ENCODE peak calls at places on chromosomes 3 and 15, in five cellular contexts. P, Y, T, X and L are unnamed samples. For H3K4me1, the result is how much of the 10 kb centered on the place peaks cover.

GRCh38 chr3:142602630-142603339 is 6.6 kb downstream of the PLS1 start:
- DNase-seq in X (no peak), T (no peak), Y (no peak), P (no peak), L (no peak)

GRCh38 chr3:193805448-193805847 is 212.4 kb downstream of the OPA1 start:
- DNase-seq in T (no peak), Y (peak), X (peak), P (peak), L (peak)

GRCh38 chr3:142019794-142020320 is 129.5 kb downstream of the TFDP2 start:
- DNase-seq in T (peak), X (no peak), P (peak), Y (no peak), L (no peak)

GRCh38 chr3:185758912-185759311 is 65.9 kb downstream of the IGF2BP2 start:
- DNase-seq in P (no peak), T (no peak), X (no peak), Y (no peak), L (no peak)

GRCh38 chr15:65101418-65101890 is 13.5 kb downstream of the UBAP1L start:
- DNase-seq in X (peak), T (peak), P (peak), Y (peak), L (peak)

GRCh38 chr15:59553879-59554735 is 57.5 kb upstream of the GCNT3 start:
- DNase-seq in Y (no peak), T (no peak), X (no peak), P (no peak), L (no peak)

GRCh38 chr15:56215769-56216168 is 27.9 kb downstream of the RFX7 start:
- DNase-seq in X (no peak), P (peak), T (no peak), Y (no peak), L (no peak)

GRCh38 chr3:99637041-99637380 is 1.4 kb upstream of the COL8A1 start:
- DNase-seq in T (no peak), Y (no peak), P (no peak), X (no peak), L (peak)

GRCh38 chr3:174442317-174442682 is 416.8 kb upstream of the NAALADL2 start:
- DNase-seq in P (no peak), X (no peak), Y (no peak), T (no peak), L (no peak)

GRCh38 chr3:38630070-38630469 is 19.4 kb downstream of the SCN5A start:
- DNase-seq in X (no peak), P (no peak), Y (no peak), T (no peak), L (no peak)

GRCh38 chr3:38628835-38629234 is 20.7 kb downstream of the SCN5A start:
- DNase-seq in T (no peak), X (no peak), Y (no peak), P (no peak), L (no peak)

GRCh38 chr3:38627956-38628355 is 21.5 kb downstream of the SCN5A start:
- DNase-seq in T (peak), P (no peak), X (peak), Y (no peak), L (no peak)

GRCh38 chr3:38632989-38633388 is 16.5 kb downstream of the SCN5A start:
- DNase-seq in T (no peak), Y (no peak), X (no peak), P (no peak), L (no peak)

DNA sequence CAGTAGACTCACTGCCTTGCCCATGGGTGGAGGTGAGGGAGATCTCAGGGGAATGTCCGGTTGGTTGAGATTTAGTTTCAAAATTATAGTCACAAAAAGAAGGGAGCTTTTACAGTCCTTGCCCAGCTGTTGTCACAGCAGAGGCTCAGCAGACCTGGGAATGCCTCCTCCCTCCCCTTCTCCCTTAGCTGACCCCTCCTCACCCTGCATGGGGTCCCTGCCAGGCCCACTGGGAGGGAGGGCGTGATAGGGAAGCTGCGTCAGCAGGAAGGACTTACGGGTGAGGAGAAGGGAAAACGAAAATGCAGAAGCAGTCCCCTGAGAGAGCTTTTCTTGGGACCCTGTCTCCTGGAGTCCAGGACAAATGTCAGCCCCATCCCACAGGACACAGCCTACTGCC is 18.9 kb downstream of the SCN5A start:
- DNase-seq in Y (no peak), X (no peak), P (no peak), T (no peak), L (no peak)
- H3K4me1 ChIP-seq in Y (under half), X (under half), P (under half), T (under half), L (under half)

DNA sequence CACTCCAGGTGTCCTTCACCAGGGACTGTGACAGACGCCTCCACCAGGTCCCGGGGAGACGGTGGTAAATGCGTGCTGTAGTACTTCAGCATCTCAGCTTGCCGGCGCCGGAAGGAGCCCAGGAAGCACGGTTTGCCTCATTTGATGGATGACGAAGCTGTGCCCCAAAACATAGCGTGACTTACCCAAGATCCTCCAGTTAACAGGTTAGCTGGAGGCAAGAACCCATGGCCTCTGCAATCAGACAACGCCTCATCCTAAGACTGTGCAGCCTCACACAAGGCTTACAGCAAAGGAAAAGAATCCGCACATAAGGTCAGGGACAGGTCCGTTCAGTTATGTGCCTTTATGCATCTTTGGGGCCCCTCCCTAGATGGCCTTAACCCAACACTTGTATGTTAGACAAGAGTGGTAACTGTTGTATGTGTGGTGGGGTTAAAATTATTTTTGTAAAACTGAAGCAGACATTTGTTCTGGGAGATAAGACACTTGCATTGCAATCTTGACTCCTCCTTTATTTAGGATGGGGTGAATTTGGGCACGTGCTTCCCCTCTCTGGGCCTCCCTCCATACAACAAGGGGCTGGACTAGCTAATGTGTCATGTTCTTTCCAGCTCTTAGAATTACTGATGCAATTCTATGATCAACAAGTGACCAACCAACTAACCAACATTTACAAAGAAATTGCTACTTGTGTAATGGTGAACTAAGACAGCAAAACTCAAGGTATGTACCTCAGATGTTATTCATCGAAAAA is 39.4 kb downstream of the VGLL4 start:
- DNase-seq in Y (no peak), P (peak), X (no peak), T (no peak), L (no peak)
- H3K4me1 ChIP-seq in Y (half or more), P (under half), X (half or more), T (under half), L (half or more)

GRCh38 chr15:74337607-74338211 is 29.7 kb downstream of the CYP11A1 start:
- DNase-seq in X (no peak), P (no peak), Y (no peak), T (no peak), L (no peak)
- H3K4me1 ChIP-seq in X (under half), P (under half), Y (under half), T (under half), L (under half)

GRCh38 chr15:74172751-74173544 is 562 bp upstream of the ISLR start:
- DNase-seq in X (peak), P (peak), Y (no peak), T (no peak), L (peak)
- H3K4me1 ChIP-seq in X (under half), P (under half), Y (under half), T (under half), L (under half)

DNA sequence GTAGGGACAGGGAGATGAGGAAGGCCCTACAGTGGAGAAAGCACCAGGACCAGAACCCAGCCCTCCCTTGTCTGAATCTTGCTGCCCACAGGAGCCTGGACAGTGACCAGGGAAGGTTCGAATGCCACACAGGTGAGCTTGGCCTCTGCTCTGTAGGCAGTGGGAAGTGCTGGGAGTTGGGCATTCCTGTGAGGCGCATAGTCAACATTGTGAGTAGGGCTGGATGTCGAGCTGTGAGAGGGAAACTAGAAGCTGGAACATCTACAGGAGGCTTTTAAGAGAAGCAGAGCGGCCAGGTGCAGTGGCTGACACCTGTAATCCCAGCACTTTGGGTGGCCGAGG is 20.3 kb upstream of the ALAS1 start:
- DNase-seq in Y (no peak), T (no peak), P (no peak), X (no peak), L (peak)
- H3K4me1 ChIP-seq in Y (under half), T (under half), P (under half), X (under half), L (under half)

GRCh38 chr3:124313621-124314020 is 321.7 kb upstream of the ROPN1 start:
- DNase-seq in P (no peak), T (no peak), X (no peak), Y (no peak), L (no peak)
- H3K4me1 ChIP-seq in P (under half), T (under half), X (under half), Y (under half), L (under half)

GRCh38 chr3:171258316-171258715 is 201.9 kb downstream of the TNIK start:
- DNase-seq in Y (no peak), X (no peak), P (no peak), T (no peak), L (no peak)
- H3K4me1 ChIP-seq in Y (under half), X (under half), P (under half), T (under half), L (under half)